ENCODE peak calls at places on chromosome 21, in nine cellular contexts. I is left cardiac atrium; R is AG08396; C is RWPE1; Y is OCI-LY7; K is epithelial cell of esophagus; O is pancreas; F is activated CD4-positive, alpha-beta T cell treated with anti-CD3 and anti-CD28 coated beads for 36 hours; P is GM04504. S is an unnamed sample.

GRCh38 chr21:42527489-42528158 is 14.0 kb downstream of the SLC37A1 start:
- DNase-seq in I (no peak), R (no peak), C (no peak), Y (peak; percentile 78), K (no peak), O (no peak), F (peak; percentile 78), P (no peak), S (no peak)

GRCh38 chr21:27550258-27550657 is 583.4 kb upstream of the ADAMTS5 start:
- DNase-seq in I (no peak), R (no peak), C (no peak), Y (no peak), K (no peak), O (no peak), F (no peak), P (no peak), S (no peak)

GRCh38 chr21:29105218-29105617 is 25.2 kb upstream of the MAP3K7CL start:
- DNase-seq in I (no peak), R (no peak), C (peak; percentile 54), Y (no peak), K (peak; percentile 91), O (no peak), F (no peak), P (no peak), S (peak; percentile 65)

GRCh38 chr21:42113926-42114409 is 42.9 kb downstream of the UMODL1 start:
- DNase-seq in I (no peak), R (peak; percentile 36), C (peak; percentile 57), Y (no peak), K (peak; percentile 74), O (no peak), F (no peak), P (peak; percentile 58), S (no peak)

GRCh38 chr21:42340187-42340586 is 10.6 kb downstream of the TFF2 start:
- DNase-seq in I (no peak), R (no peak), C (no peak), Y (no peak), K (no peak), O (no peak), F (no peak), P (no peak), S (no peak)

GRCh38 chr21:19048088-19048672 is 644.6 kb upstream of the TMPRSS15 start:
- DNase-seq in I (no peak), R (no peak), C (no peak), Y (no peak), K (no peak), O (no peak), F (no peak), P (no peak), S (peak; percentile 35)

GRCh38 chr21:43658094-43658725 is 1.1 kb downstream of the HSF2BP start:
- DNase-seq in I (no peak), R (no peak), C (no peak), Y (no peak), K (no peak), O (peak; percentile 18), F (no peak), P (no peak), S (no peak)

GRCh38 chr21:37799193-37800121 is 116.8 kb downstream of the KCNJ6 start:
- DNase-seq in I (no peak), R (no peak), C (no peak), Y (no peak), K (no peak), O (no peak), F (no peak), P (no peak), S (no peak)